ENCODE peak calls at places on chromosome 4, in six cellular contexts. A is colonic mucosa, D is tibial artery, J is bronchial epithelial cell, R is thyroid gland, Z is foreskin fibroblast. W is an unnamed sample.

GRCh38 chr4:10590896-10591295 is 93.7 kb downstream of the CLNK start:
- DNase-seq in R (no peak), D (no peak), J (peak; percentile 86), Z (peak; percentile 85), A (no peak), W (no peak)

GRCh38 chr4:95283320-95283719 is 265.5 kb downstream of the UNC5C start:
- DNase-seq in Z (no peak), J (no peak), A (no peak), R (no peak), D (no peak), W (no peak)

GRCh38 chr4:186727977-186728519 is 4.4 kb upstream of the FAT1 start:
- DNase-seq in A (peak; percentile 59), Z (no peak), J (peak; percentile 75), D (no peak), R (no peak), W (no peak)

GRCh38 chr4:132101526-132101925 is 1047.6 kb upstream of the PCDH10 start:
- DNase-seq in J (no peak), R (no peak), D (no peak), A (no peak), Z (peak; percentile 37), W (no peak)

GRCh38 chr4:87657525-87657924 is 7.4 kb downstream of the DMP1 start:
- DNase-seq in Z (peak; percentile 28), J (peak; percentile 89), R (no peak), A (no peak), D (no peak), W (no peak)

GRCh38 chr4:169274033-169274432 is 3.3 kb upstream of the SH3RF1 start:
- DNase-seq in D (no peak), Z (no peak), J (no peak), A (no peak), R (no peak), W (peak; percentile 30)

GRCh38 chr4:56272003-56272402 is 115.3 kb downstream of the AASDH start:
- DNase-seq in R (no peak), Z (no peak), D (no peak), J (no peak), A (peak; percentile 82), W (no peak)

GRCh38 chr4:76767983-76768382 is 130.0 kb downstream of the SOWAHB start:
- DNase-seq in J (no peak), D (no peak), A (no peak), Z (no peak), R (no peak), W (no peak)

GRCh38 chr4:2105559-2105958 is 46.4 kb downstream of the NAT8L start:
- DNase-seq in R (no peak), D (no peak), J (no peak), A (no peak), Z (peak; percentile 32), W (no peak)

GRCh38 chr4:44210750-44211149 is 237.9 kb downstream of the KCTD8 start:
- DNase-seq in R (no peak), Z (no peak), A (no peak), J (peak; percentile 12), D (no peak), W (no peak)

GRCh38 chr4:188110036-188110435 is 633 bp upstream of the TRIML2 start:
- DNase-seq in R (no peak), D (no peak), J (no peak), Z (no peak), A (no peak), W (no peak)

GRCh38 chr4:3283916-3284315 is 8.9 kb upstream of the RGS12 start:
- DNase-seq in R (no peak), Z (no peak), A (peak; percentile 8), J (no peak), D (no peak), W (no peak)

GRCh38 chr4:25172964-25173917 is 13.0 kb upstream of the SEPSECS start:
- DNase-seq in Z (peak; percentile 97), R (no peak), A (no peak), D (peak; percentile 56), J (peak; percentile 99), W (peak; percentile 14)

GRCh38 chr4:22356996-22357596 is 158.8 kb downstream of the ADGRA3 start:
- DNase-seq in A (no peak), D (no peak), Z (no peak), R (no peak), J (peak; percentile 33), W (peak; percentile 10)

GRCh38 chr4:152935661-152936445 is at the start of gene FHDC1:
- DNase-seq in J (no peak), A (peak; percentile 86), Z (no peak), R (peak; percentile 94), D (no peak), W (peak; percentile 58)

GRCh38 chr4:115058533-115058932 is 54.9 kb downstream of the NDST4 start:
- DNase-seq in A (no peak), D (no peak), J (no peak), R (no peak), Z (no peak), W (no peak)

GRCh38 chr4:72744103-72744725 is 175.2 kb upstream of the ADAMTS3 start:
- DNase-seq in R (no peak), D (no peak), J (no peak), A (no peak), Z (no peak), W (no peak)

GRCh38 chr4:176226736-176227135 is 31.4 kb upstream of the SPATA4 start:
- DNase-seq in Z (no peak), J (no peak), A (no peak), R (no peak), D (no peak), W (no peak)

GRCh38 chr4:88526221-88526815 is 2.7 kb upstream of the PYURF start:
- DNase-seq in A (no peak), Z (no peak), D (no peak), R (no peak), J (peak; percentile 44), W (peak; percentile 31)

GRCh38 chr4:162582180-162582579 is 418.4 kb upstream of the FSTL5 start:
- DNase-seq in D (no peak), Z (no peak), R (no peak), A (no peak), J (no peak), W (no peak)

GRCh38 chr4:16100833-16101232 is 17.0 kb upstream of the PROM1 start:
- DNase-seq in A (no peak), D (no peak), J (no peak), R (no peak), Z (no peak), W (no peak)

GRCh38 chr4:145554691-145555090 is 64.5 kb upstream of the MMAA start:
- DNase-seq in A (no peak), R (no peak), J (no peak), Z (no peak), D (no peak), W (no peak)

GRCh38 chr4:78634011-78634664 is 82.6 kb downstream of the ANXA3 start:
- DNase-seq in Z (no peak), R (peak; percentile 96), D (peak; percentile 80), A (no peak), J (no peak), W (no peak)

GRCh38 chr4:182752158-182752910 is 164.9 kb downstream of the DCTD start:
- DNase-seq in Z (peak; percentile 31), A (no peak), J (peak; percentile 51), D (no peak), R (no peak), W (no peak)

GRCh38 chr4:7890635-7891393 is 48.8 kb downstream of the AFAP1 start:
- DNase-seq in J (peak; percentile 88), D (no peak), Z (peak; percentile 71), R (no peak), A (no peak), W (no peak)

GRCh38 chr4:110632506-110633357 is 9.9 kb upstream of the PITX2 start:
- DNase-seq in Z (no peak), J (no peak), D (no peak), A (no peak), R (no peak), W (peak; percentile 45)

GRCh38 chr4:110633358-110634319 is 10.8 kb upstream of the PITX2 start:
- DNase-seq in R (no peak), J (no peak), Z (no peak), D (no peak), A (no peak), W (peak; percentile 29)

GRCh38 chr4:110630621-110631402 is 7.9 kb upstream of the PITX2 start:
- DNase-seq in R (no peak), A (no peak), D (no peak), J (no peak), Z (no peak), W (peak; percentile 17)

GRCh38 chr4:110629780-110630500 is 7.1 kb upstream of the PITX2 start:
- DNase-seq in D (no peak), Z (no peak), J (no peak), A (no peak), R (no peak), W (peak; percentile 14)

GRCh38 chr4:110631582-110632505 is 9.0 kb upstream of the PITX2 start:
- DNase-seq in D (peak; percentile 43), R (peak; percentile 58), J (peak; percentile 58), Z (peak; percentile 86), A (peak; percentile 78), W (peak; percentile 87)
- TF ChIP-seq CTCF in D (peak; percentile 72), R (no peak), J (peak; percentile 79), Z (peak; percentile 82), A (peak; percentile 58), W (peak; percentile 81)

GRCh38 chr4:90419124-90419711 is 292.0 kb downstream of the CCSER1 start:
- DNase-seq in R (no peak), A (no peak), J (peak; percentile 64), D (no peak), Z (peak; percentile 0), W (peak; percentile 40)
- TF ChIP-seq CTCF in R (no peak), A (peak; percentile 43), J (peak; percentile 45), D (no peak), Z (peak; percentile 32), W (peak; percentile 60)

GRCh38 chr4:123319639-123320038 is 77.0 kb upstream of the SPRY1 start:
- DNase-seq in D (no peak), Z (no peak), J (no peak), A (no peak), R (no peak), W (no peak)

GRCh38 chr4:123327346-123327745 is 69.2 kb upstream of the SPRY1 start:
- DNase-seq in D (no peak), J (no peak), A (no peak), R (no peak), Z (no peak), W (no peak)

GRCh38 chr4:123327846-123328447 is 68.6 kb upstream of the SPRY1 start:
- DNase-seq in R (no peak), A (no peak), Z (no peak), D (no peak), J (no peak), W (no peak)

GRCh38 chr4:123323998-123324397 is 72.6 kb upstream of the SPRY1 start:
- DNase-seq in J (no peak), R (no peak), Z (no peak), D (no peak), A (no peak), W (no peak)

GRCh38 chr4:123325241-123325681 is 71.3 kb upstream of the SPRY1 start:
- DNase-seq in R (no peak), A (no peak), J (no peak), Z (no peak), D (no peak), W (peak; percentile 36)
- TF ChIP-seq CTCF in R (no peak), A (no peak), J (no peak), Z (no peak), D (no peak), W (no peak)

GRCh38 chr4:98151145-98151929 is 8.1 kb upstream of the STPG2 start:
- DNase-seq in Z (no peak), J (no peak), R (no peak), A (no peak), D (no peak), W (no peak)
- TF ChIP-seq CTCF in Z (no peak), J (no peak), R (no peak), A (no peak), D (no peak), W (no peak)

GRCh38 chr4:6783111-6783981 is 819 bp downstream of the KIAA0232 start:
- DNase-seq in R (peak; percentile 90), Z (peak; percentile 87), J (peak; percentile 58), A (peak; percentile 94), D (peak; percentile 84), W (peak; percentile 97)
- TF ChIP-seq CTCF in R (no peak), Z (peak; percentile 8), J (peak; percentile 8), A (no peak), D (no peak), W (peak; percentile 37)